ENCODE peak calls at places on chromosomes 16 and 17, in nine cellular contexts. O, G, R, S, C, V, L, H and F are unnamed samples.
A peak's percentile ranks its signal among the peaks of the same experiment; 100 is the strongest.

GRCh38 chr16:68374961-68375660 is 64.3 kb downstream of the PRMT7 start:
- DNase-seq in O (no peak), G (peak; percentile 27), R (no peak), S (no peak), C (no peak), V (no peak), L (no peak), H (peak; percentile 15), F (no peak)

GRCh38 chr17:44565866-44566443 is 8.7 kb downstream of the FZD2 start:
- DNase-seq in O (no peak), G (peak; percentile 48), R (no peak), S (no peak), C (no peak), V (no peak), L (no peak), H (no peak), F (no peak)

GRCh38 chr17:41775394-41776226 is 10.9 kb downstream of the JUP start:
- DNase-seq in O (no peak), G (no peak), R (no peak), S (peak; percentile 85), C (peak; percentile 29), V (peak; percentile 47), L (no peak), H (no peak), F (no peak)

GRCh38 chr16:27436921-27437650 is 35.1 kb downstream of the IL21R start:
- DNase-seq in O (peak; percentile 43), G (no peak), R (no peak), S (no peak), C (no peak), V (no peak), L (no peak), H (no peak), F (no peak)

GRCh38 chr17:9472094-9472493 is 103.5 kb downstream of the STX8 start:
- DNase-seq in O (peak; percentile 60), G (peak; percentile 81), R (no peak), S (no peak), C (no peak), V (no peak), L (no peak), H (peak; percentile 41), F (no peak)

GRCh38 chr17:75574404-75575093 is 13.1 kb upstream of the MYO15B start:
- DNase-seq in O (no peak), G (no peak), R (no peak), S (no peak), C (no peak), V (no peak), L (no peak), H (no peak), F (no peak)

GRCh38 chr17:57294629-57295501 is 38.5 kb downstream of the MSI2 start:
- DNase-seq in O (no peak), G (peak; percentile 71), R (peak; percentile 19), S (no peak), C (peak; percentile 89), V (peak; percentile 38), L (no peak), H (peak; percentile 86), F (no peak)

GRCh38 chr16:65410801-65411200 is 288.9 kb upstream of the CDH11 start:
- DNase-seq in O (no peak), G (peak; percentile 30), R (no peak), S (no peak), C (no peak), V (no peak), L (no peak), H (peak; percentile 70), F (no peak)

GRCh38 chr16:73068546-73069401 is 20.8 kb upstream of the ZFHX3 start:
- DNase-seq in O (peak; percentile 91), G (peak; percentile 94), R (no peak), S (peak; percentile 66), C (peak; percentile 42), V (peak; percentile 74), L (no peak), H (peak; percentile 85), F (no peak)

GRCh38 chr17:29615492-29616299 is 7.0 kb downstream of the CORO6 start:
- DNase-seq in O (peak; percentile 97), G (peak; percentile 84), R (peak; percentile 82), S (peak; percentile 88), C (peak; percentile 63), V (peak; percentile 87), L (peak; percentile 91), H (peak; percentile 41), F (no peak)

GRCh38 chr17:78722101-78722761 is 59.8 kb downstream of the CYTH1 start:
- DNase-seq in O (peak; percentile 80), G (no peak), R (no peak), S (no peak), C (no peak), V (peak; percentile 41), L (peak; percentile 72), H (no peak), F (no peak)

GRCh38 chr17:42891539-42892152 is 9.0 kb upstream of the G6PC1 start:
- DNase-seq in O (peak; percentile 90), G (no peak), R (no peak), S (no peak), C (no peak), V (peak; percentile 69), L (no peak), H (no peak), F (no peak)

GRCh38 chr16:78091419-78091818 is 8.0 kb upstream of the WWOX start:
- DNase-seq in O (no peak), G (no peak), R (no peak), S (no peak), C (no peak), V (no peak), L (no peak), H (no peak), F (no peak)

GRCh38 chr17:50269477-50270429 is 4.5 kb upstream of the TMEM92 start:
- DNase-seq in O (peak; percentile 95), G (peak; percentile 85), R (peak; percentile 57), S (peak; percentile 79), C (peak; percentile 71), V (peak; percentile 68), L (peak; percentile 55), H (peak; percentile 71), F (peak; percentile 39)

GRCh38 chr16:12971216-12971615 is 69.8 kb downstream of the SHISA9 start:
- DNase-seq in O (no peak), G (peak; percentile 8), R (no peak), S (no peak), C (peak; percentile 9), V (no peak), L (no peak), H (peak; percentile 96), F (no peak)

GRCh38 chr16:22326369-22326652 is 29.1 kb downstream of the POLR3E start:
- DNase-seq in O (no peak), G (no peak), R (no peak), S (no peak), C (no peak), V (no peak), L (no peak), H (no peak), F (no peak)